ENCODE peak calls at places on chromosomes 11 and 22, in nine cellular contexts. D is right cardiac atrium; W is A549; A is RWPE2; Z is GM23338; Y is CD8-positive, alpha-beta T cell; X is lung; J is gastrocnemius medialis; U is CD4-positive, CD25-positive, alpha-beta regulatory T cell. L is an unnamed sample.

GRCh38 chr11:32870676-32871075 is 21.9 kb upstream of the QSER1 start:
- ATAC-seq in A (peak), W (peak), X (no peak), Z (peak), J (no peak), U (peak), Y (no peak), D (no peak), L (no peak)

GRCh38 chr11:8080674-8081590 is at the start of gene TUB:
- ATAC-seq in U (no peak), D (peak), Z (peak), X (no peak), Y (no peak), W (peak), A (peak), J (no peak), L (peak)

GRCh38 chr11:129163714-129164164 is 28.4 kb downstream of the ARHGAP32 start:
- ATAC-seq in X (no peak), Z (no peak), U (no peak), Y (no peak), A (no peak), W (no peak), J (no peak), D (no peak), L (no peak)

GRCh38 chr11:79206951-79207350 is 233.9 kb downstream of the TENM4 start:
- ATAC-seq in Z (peak), J (no peak), U (no peak), D (no peak), X (no peak), W (no peak), Y (no peak), A (no peak), L (no peak)

GRCh38 chr11:83438438-83438837 is 152.3 kb upstream of the CCDC90B start:
- ATAC-seq in D (peak), A (no peak), U (no peak), Y (no peak), Z (no peak), J (no peak), W (no peak), X (peak), L (no peak)

GRCh38 chr11:128733440-128734115 is 39.7 kb downstream of the FLI1 start:
- ATAC-seq in Z (peak), Y (peak), J (no peak), U (peak), D (no peak), X (no peak), A (no peak), W (no peak), L (no peak)

GRCh38 chr11:47060807-47061206 is 115.9 kb downstream of the ARFGAP2 start:
- ATAC-seq in Y (no peak), U (no peak), X (no peak), J (no peak), D (no peak), A (no peak), Z (no peak), W (peak), L (no peak)

GRCh38 chr11:16890442-16890841 is 123.8 kb downstream of the PLEKHA7 start:
- ATAC-seq in D (no peak), U (no peak), X (no peak), J (no peak), A (no peak), W (no peak), Y (no peak), Z (no peak), L (no peak)

GRCh38 chr11:118084247-118084646 is 2.5 kb downstream of the SMIM35 start:
- ATAC-seq in Z (no peak), X (peak), J (peak), Y (no peak), W (no peak), A (peak), D (peak), U (no peak), L (no peak)

GRCh38 chr22:46287873-46288751 is 8.6 kb upstream of the GTSE1 start:
- ATAC-seq in X (peak), Y (peak), A (no peak), W (no peak), D (peak), Z (no peak), U (peak), J (no peak), L (peak)

GRCh38 chr11:69983897-69984438 is 94.1 kb upstream of the ANO1 start:
- ATAC-seq in Z (no peak), W (no peak), X (no peak), U (no peak), Y (no peak), J (no peak), D (no peak), A (no peak), L (no peak)

GRCh38 chr11:110000045-110000502 is 93.1 kb upstream of the ZC3H12C start:
- ATAC-seq in D (peak), J (peak), W (peak), A (peak), U (peak), Y (no peak), Z (no peak), X (peak), L (peak)

GRCh38 chr11:124745835-124746620 is 6.0 kb downstream of the VSIG2 start:
- ATAC-seq in J (no peak), U (peak), Y (peak), A (peak), Z (peak), W (peak), X (no peak), D (peak), L (no peak)

GRCh38 chr11:68711114-68711513 is 26.8 kb downstream of the GAL start:
- ATAC-seq in W (no peak), Z (no peak), D (no peak), Y (no peak), A (no peak), X (no peak), U (no peak), J (no peak), L (no peak)

GRCh38 chr11:63620928-63621539 is 6.8 kb upstream of the PLAAT3 start:
- ATAC-seq in J (no peak), D (no peak), A (no peak), U (no peak), W (no peak), Y (no peak), Z (no peak), X (no peak), L (no peak)

GRCh38 chr11:45209480-45209879 is 63.0 kb downstream of the PRDM11 start:
- ATAC-seq in Y (no peak), U (no peak), W (no peak), Z (no peak), A (no peak), J (no peak), X (no peak), D (no peak), L (peak)

GRCh38 chr11:93858376-93858775 is 8.0 kb upstream of the VSTM5 start:
- ATAC-seq in A (no peak), U (no peak), X (no peak), Z (no peak), W (no peak), J (no peak), Y (no peak), D (peak), L (no peak)

GRCh38 chr11:58513747-58514367 is 6.0 kb upstream of the OR5B21 start:
- ATAC-seq in D (peak), A (peak), J (peak), W (peak), X (no peak), U (no peak), Y (no peak), Z (peak), L (no peak)

GRCh38 chr11:105734422-105734821 is 124.5 kb downstream of the GRIA4 start:
- ATAC-seq in X (no peak), Z (no peak), U (no peak), Y (no peak), W (no peak), D (no peak), A (no peak), J (no peak), L (no peak)

GRCh38 chr11:94762208-94762607 is 5.9 kb upstream of the AMOTL1 start:
- ATAC-seq in X (no peak), D (no peak), J (peak), Z (no peak), U (no peak), W (peak), Y (no peak), A (peak), L (no peak)

GRCh38 chr11:70419307-70420007 is 21.1 kb downstream of the CTTN start:
- ATAC-seq in Z (no peak), W (no peak), Y (no peak), X (no peak), D (no peak), A (no peak), J (no peak), U (no peak), L (no peak)

GRCh38 chr11:96292291-96293010 is 50.5 kb downstream of the MAML2 start:
- ATAC-seq in D (no peak), Z (no peak), W (no peak), Y (no peak), J (no peak), U (no peak), A (no peak), X (no peak), L (no peak)

GRCh38 chr11:13695886-13696285 is 27.4 kb downstream of the FAR1 start:
- ATAC-seq in Z (no peak), D (no peak), X (no peak), U (no peak), A (no peak), J (no peak), W (no peak), Y (no peak), L (no peak)

GRCh38 chr11:16917941-16918340 is 96.3 kb downstream of the PLEKHA7 start:
- ATAC-seq in Y (no peak), Z (no peak), W (no peak), J (no peak), X (no peak), D (no peak), U (no peak), A (peak), L (no peak)

GRCh38 chr11:8384199-8384821 is 120.6 kb upstream of the LMO1 start:
- ATAC-seq in A (no peak), J (peak), Z (peak), U (no peak), X (peak), W (peak), Y (no peak), D (peak), L (no peak)

GRCh38 chr11:19116971-19117759 is at the start of gene ZDHHC13:
- ATAC-seq in Y (peak), A (peak), X (peak), J (peak), D (peak), W (peak), U (peak), Z (peak), L (peak)

GRCh38 chr11:126080206-126080941 is 17.7 kb upstream of the CDON start:
- ATAC-seq in W (peak), Y (no peak), U (no peak), J (peak), Z (peak), X (no peak), D (peak), A (peak), L (no peak)

GRCh38 chr11:134915212-134915611 is 503.2 kb upstream of the B3GAT1 start:
- ATAC-seq in Y (no peak), W (no peak), D (peak), X (no peak), J (no peak), U (no peak), A (peak), Z (no peak), L (peak)

GRCh38 chr11:29352273-29352672 is 664.6 kb downstream of the KCNA4 start:
- ATAC-seq in Y (no peak), W (no peak), Z (peak), X (no peak), J (no peak), A (no peak), D (no peak), U (no peak), L (no peak)

GRCh38 chr11:61004841-61005240 is 33.4 kb downstream of the CD6 start:
- ATAC-seq in Y (peak), A (peak), W (no peak), D (no peak), X (no peak), J (no peak), U (peak), Z (no peak), L (no peak)

GRCh38 chr11:2777396-2777795 is 77.6 kb upstream of the KCNQ1OT1 start:
- ATAC-seq in Z (no peak), A (peak), J (no peak), W (peak), U (no peak), X (no peak), D (no peak), Y (no peak), L (no peak)

GRCh38 chr11:31361743-31362142 is 7.8 kb downstream of the DCDC1 start:
- ATAC-seq in A (no peak), J (no peak), X (no peak), W (no peak), U (no peak), Y (no peak), Z (no peak), D (no peak), L (no peak)

GRCh38 chr11:71473793-71474080 is 20.7 kb downstream of the NADSYN1 start:
- ATAC-seq in X (no peak), W (no peak), D (no peak), Z (no peak), J (no peak), Y (no peak), A (no peak), U (no peak), L (no peak)

GRCh38 chr11:24949406-24949805 is 452.6 kb downstream of the LUZP2 start:
- ATAC-seq in Z (no peak), Y (no peak), X (no peak), J (no peak), U (no peak), D (no peak), A (no peak), W (no peak), L (no peak)

GRCh38 chr11:114226283-114226859 is 69.8 kb upstream of the NNMT start:
- ATAC-seq in U (no peak), Z (no peak), W (no peak), Y (no peak), X (no peak), J (peak), A (no peak), D (peak), L (no peak)

GRCh38 chr11:102794382-102794781 is 3.6 kb downstream of the MMP1 start:
- ATAC-seq in J (no peak), Y (no peak), Z (peak), D (no peak), W (peak), U (no peak), X (no peak), A (no peak), L (no peak)

DNA sequence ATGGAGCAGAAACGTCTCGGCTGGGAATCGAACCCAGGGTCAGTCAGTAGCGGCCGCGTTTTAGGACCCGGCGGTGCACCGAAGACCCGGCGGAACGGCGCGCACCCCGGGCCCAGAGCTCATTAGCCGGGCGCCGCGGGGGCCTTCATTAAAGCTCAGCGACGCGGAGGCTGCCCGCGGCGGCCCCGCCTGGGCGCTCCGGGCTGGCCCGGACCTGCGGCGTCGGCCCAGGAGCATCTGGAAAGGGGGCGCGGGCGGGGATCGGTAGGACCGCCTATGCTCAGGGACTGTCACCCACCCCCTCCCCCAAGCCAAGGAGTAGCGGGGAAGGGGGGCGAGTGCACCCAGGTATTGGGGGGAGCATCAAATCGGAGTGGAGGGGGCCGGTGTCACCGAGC is 52.2 kb downstream of the CYTH4 start:
- ATAC-seq in Z (peak), D (no peak), Y (no peak), J (no peak), W (no peak), X (no peak), U (no peak), A (no peak), L (no peak)
- H3K4me3 ChIP-seq in Z (peak), D (no peak), Y (no peak), J (no peak), W (no peak), X (no peak), U (no peak), A (no peak), L (no peak)

GRCh38 chr22:42434283-42434682 is 2.1 kb upstream of the NFAM1 start:
- ATAC-seq in W (no peak), D (no peak), J (no peak), X (no peak), A (no peak), U (no peak), Z (no peak), Y (no peak), L (no peak)
- H3K4me3 ChIP-seq in W (no peak), D (no peak), J (no peak), X (no peak), A (no peak), U (no peak), Z (no peak), Y (no peak), L (no peak)

GRCh38 chr11:120518356-120518755 is 6.8 kb downstream of the GRIK4 start:
- ATAC-seq in U (no peak), A (no peak), X (no peak), W (no peak), J (no peak), Z (no peak), D (no peak), Y (no peak), L (no peak)
- H3K4me3 ChIP-seq in U (no peak), A (no peak), X (no peak), W (no peak), J (no peak), Z (no peak), D (no peak), Y (no peak), L (no peak)

GRCh38 chr11:10568486-10568941 is at the start of gene LYVE1:
- ATAC-seq in Y (no peak), J (peak), D (peak), W (no peak), U (no peak), Z (peak), X (peak), A (no peak), L (peak)
- H3K4me3 ChIP-seq in Y (no peak), J (no peak), D (no peak), W (no peak), U (no peak), Z (no peak), X (peak), A (no peak), L (peak)

DNA sequence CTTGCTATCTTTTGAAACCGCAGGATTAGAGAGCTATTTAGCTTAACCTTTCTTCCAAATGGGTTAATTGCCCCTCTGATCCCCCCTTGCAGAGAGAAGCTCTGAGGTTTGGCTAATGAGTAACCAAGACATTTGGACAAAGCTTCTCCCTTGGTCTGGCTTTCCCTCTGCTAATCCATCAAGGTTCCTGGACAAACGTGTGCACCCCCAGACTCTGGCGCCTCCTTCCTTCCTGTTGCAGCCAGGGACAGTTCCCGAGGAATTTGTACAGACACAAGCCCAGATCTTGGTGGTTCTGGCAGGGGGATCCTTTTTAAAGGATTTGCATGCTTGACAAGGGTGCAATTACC is 1.6 kb downstream of the KIAA1671 start:
- ATAC-seq in J (no peak), A (no peak), W (no peak), Z (no peak), Y (no peak), D (no peak), X (no peak), U (no peak), L (no peak)
- H3K4me3 ChIP-seq in J (peak), A (peak), W (peak), Z (peak), Y (no peak), D (peak), X (no peak), U (no peak), L (peak)

DNA sequence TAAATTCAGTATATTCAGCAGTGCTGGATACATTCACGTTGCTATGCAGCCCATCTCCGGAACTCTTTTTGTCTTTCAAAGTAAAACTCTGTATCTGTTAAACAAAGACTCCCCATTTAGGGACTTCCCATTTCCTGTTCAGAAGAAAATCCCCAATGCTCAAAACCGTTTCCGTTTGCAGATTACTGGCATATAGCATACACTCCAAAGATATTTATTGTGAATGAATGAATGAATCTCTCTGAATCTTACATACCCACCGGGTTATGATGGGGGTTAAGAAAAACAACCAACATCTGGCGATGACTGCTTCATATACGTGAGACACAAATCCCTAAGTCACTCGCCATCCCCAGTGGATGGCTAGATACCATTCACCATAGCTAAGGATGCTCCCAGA is 1.6 kb downstream of the THY1 start:
- ATAC-seq in Y (no peak), U (no peak), J (no peak), Z (no peak), D (no peak), W (no peak), A (no peak), X (no peak), L (no peak)
- H3K4me3 ChIP-seq in Y (no peak), U (no peak), J (peak), Z (peak), D (no peak), W (no peak), A (no peak), X (no peak), L (no peak)

GRCh38 chr11:27166130-27166529 is 125.5 kb downstream of the BBOX1 start:
- ATAC-seq in Z (peak), Y (no peak), X (no peak), J (no peak), D (no peak), A (no peak), U (no peak), W (peak), L (no peak)

GRCh38 chr11:27161071-27161470 is 120.5 kb downstream of the BBOX1 start:
- ATAC-seq in J (no peak), Y (no peak), X (no peak), U (no peak), Z (no peak), A (peak), D (no peak), W (no peak), L (no peak)

GRCh38 chr11:27158763-27159679 is 118.4 kb downstream of the BBOX1 start:
- ATAC-seq in U (no peak), Y (no peak), D (peak), A (peak), J (peak), X (peak), Z (peak), W (peak), L (peak)

GRCh38 chr11:27162237-27162636 is 121.6 kb downstream of the BBOX1 start:
- ATAC-seq in U (no peak), D (no peak), Z (no peak), A (no peak), Y (no peak), X (no peak), W (no peak), J (no peak), L (no peak)
- H3K4me3 ChIP-seq in U (no peak), D (no peak), Z (no peak), A (no peak), Y (no peak), X (no peak), W (no peak), J (no peak), L (no peak)

DNA sequence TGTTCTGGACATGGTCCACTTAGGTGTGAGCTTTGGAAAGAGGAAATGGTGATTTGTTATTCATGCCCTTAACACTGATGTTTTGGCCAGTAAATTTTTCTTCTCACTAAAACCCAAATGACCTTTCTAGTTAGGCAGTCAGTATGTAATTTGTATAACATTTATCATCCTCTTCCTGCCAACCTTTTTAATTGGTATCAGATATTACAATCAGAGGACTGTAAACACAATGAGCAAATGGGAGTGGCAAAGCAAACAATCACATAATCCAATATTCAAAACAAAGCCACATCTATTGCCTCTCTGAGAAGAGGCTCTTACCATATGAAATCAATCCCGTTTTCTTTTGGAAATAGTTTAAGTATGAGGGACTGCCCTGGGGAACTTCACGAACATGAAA is 49.1 kb downstream of the BBOX1 start:
- ATAC-seq in D (no peak), U (no peak), Y (no peak), A (no peak), J (no peak), Z (no peak), W (no peak), X (no peak), L (no peak)
- H3K4me3 ChIP-seq in D (no peak), U (no peak), Y (no peak), A (no peak), J (no peak), Z (no peak), W (no peak), X (no peak), L (no peak)

L was measured in gastroesophageal sphincter.